ENCODE peak calls at places on chromosomes 7 and 10, in seven cellular contexts. Y, G, C, K, R, D and U are unnamed samples.

GRCh38 chr7:117133125-117133524 is 179.8 kb downstream of the ST7 start:
- DNase-seq in K (no peak), D (no peak), R (no peak), C (no peak), G (no peak), Y (no peak), U (no peak)

GRCh38 chr7:54839538-54840213 is 80.7 kb upstream of the SEC61G start:
- DNase-seq in C (peak), R (no peak), G (peak), Y (peak), D (peak), K (peak), U (peak)

GRCh38 chr10:50421026-50421719 is 169.9 kb upstream of the ASAH2 start:
- DNase-seq in R (peak), Y (no peak), D (peak), C (peak), G (no peak), K (peak), U (no peak)

GRCh38 chr7:147982307-147982706 is 608.3 kb upstream of the C7orf33 start:
- DNase-seq in K (no peak), Y (no peak), R (no peak), G (no peak), C (no peak), D (no peak), U (no peak)

GRCh38 chr7:152435384-152436278 is at the start of gene KMT2C:
- DNase-seq in C (peak), K (peak), D (no peak), R (no peak), G (no peak), Y (no peak), U (peak)

GRCh38 chr7:92404170-92404614 is 43.1 kb upstream of the GATAD1 start:
- DNase-seq in K (no peak), R (no peak), Y (no peak), C (no peak), D (no peak), G (no peak), U (no peak)

GRCh38 chr7:37287093-37287492 is 161.6 kb downstream of the ELMO1 start:
- DNase-seq in G (no peak), D (no peak), R (no peak), C (peak), K (no peak), Y (no peak), U (no peak)

GRCh38 chr10:70733051-70733450 is 52.1 kb downstream of the TBATA start:
- DNase-seq in C (no peak), Y (no peak), K (no peak), G (no peak), D (no peak), R (no peak), U (no peak)

GRCh38 chr10:63457576-63457975 is 8.2 kb downstream of the JMJD1C start:
- DNase-seq in C (no peak), D (no peak), R (no peak), K (no peak), Y (no peak), G (no peak), U (no peak)

GRCh38 chr10:689433-690226 is at the start of gene DIP2C:
- DNase-seq in R (no peak), C (peak), G (no peak), K (no peak), D (peak), Y (peak), U (peak)

GRCh38 chr10:37495415-37495814 is 362.0 kb downstream of the ZNF248 start:
- DNase-seq in Y (no peak), D (no peak), K (no peak), G (no peak), C (no peak), R (no peak), U (peak)

GRCh38 chr10:91313761-91314520 is 93.5 kb downstream of the PCGF5 start:
- DNase-seq in D (no peak), R (no peak), K (no peak), C (no peak), G (no peak), Y (no peak), U (no peak)

GRCh38 chr10:77165445-77166316 is 471.9 kb downstream of the KCNMA1 start:
- DNase-seq in Y (peak), K (peak), R (peak), C (peak), D (peak), G (peak), U (no peak)

GRCh38 chr10:118405933-118406332 is 63.8 kb upstream of the FAM204A start:
- DNase-seq in R (no peak), D (no peak), G (no peak), K (no peak), Y (no peak), C (no peak), U (no peak)

GRCh38 chr7:45578022-45578421 is 3.9 kb downstream of the ADCY1 start:
- DNase-seq in D (no peak), Y (no peak), K (no peak), C (no peak), G (no peak), R (no peak), U (no peak)

GRCh38 chr10:72954596-72955569 is at the start of gene PLA2G12B:
- DNase-seq in R (no peak), K (no peak), D (peak), G (no peak), C (peak), Y (no peak), U (no peak)

GRCh38 chr7:133081119-133081604 is 728 bp downstream of the CHCHD3 start:
- DNase-seq in G (no peak), Y (no peak), R (no peak), D (peak), K (peak), C (peak), U (no peak)

GRCh38 chr10:102593074-102593803 is 51.0 kb upstream of the TRIM8 start:
- DNase-seq in D (peak), Y (no peak), K (peak), C (no peak), G (no peak), R (no peak), U (no peak)

GRCh38 chr7:47291461-47292051 is 290.4 kb downstream of the TNS3 start:
- DNase-seq in K (no peak), D (no peak), G (no peak), C (no peak), R (peak), Y (peak), U (no peak)

GRCh38 chr7:140619101-140619615 is 21.5 kb downstream of the DENND2A start:
- DNase-seq in R (no peak), K (no peak), D (no peak), G (no peak), Y (no peak), C (no peak), U (no peak)

GRCh38 chr7:22219036-22219435 is 137.9 kb downstream of the RAPGEF5 start:
- DNase-seq in G (no peak), C (no peak), D (no peak), Y (no peak), K (no peak), R (no peak), U (no peak)

GRCh38 chr7:88092676-88092999 is 127.2 kb downstream of the SRI start:
- DNase-seq in Y (no peak), C (no peak), D (no peak), G (no peak), K (no peak), R (no peak), U (no peak)

GRCh38 chr7:155169498-155170065 is 99.5 kb downstream of the HTR5A start:
- DNase-seq in D (no peak), G (no peak), Y (no peak), K (no peak), C (no peak), R (no peak), U (no peak)

GRCh38 chr10:119817991-119818888 is 54.4 kb downstream of the MCMBP start:
- DNase-seq in R (no peak), K (no peak), G (peak), D (no peak), C (peak), Y (no peak), U (no peak)

GRCh38 chr10:68153473-68154210 is 44.4 kb downstream of the MYPN start:
- DNase-seq in D (peak), C (peak), K (no peak), R (no peak), Y (peak), G (peak), U (peak)

GRCh38 chr7:50362712-50363282 is 58.3 kb downstream of the IKZF1 start:
- DNase-seq in G (no peak), Y (no peak), K (no peak), R (no peak), C (no peak), D (no peak), U (no peak)

GRCh38 chr10:12042409-12042796 is 206 bp downstream of the UPF2 start:
- DNase-seq in D (no peak), C (no peak), G (no peak), R (no peak), K (peak), Y (no peak), U (peak)

GRCh38 chr7:107596881-107597581 is 17.0 kb downstream of the BCAP29 start:
- DNase-seq in Y (no peak), D (no peak), G (no peak), K (no peak), C (no peak), R (no peak), U (no peak)

GRCh38 chr10:113680172-113681111 is 730 bp downstream of the CASP7 start:
- DNase-seq in K (peak), R (peak), C (no peak), Y (no peak), G (no peak), D (peak), U (no peak)

GRCh38 chr7:78677391-78677790 is 776.1 kb downstream of the MAGI2 start:
- DNase-seq in C (no peak), D (no peak), G (no peak), K (no peak), R (no peak), Y (no peak), U (no peak)

GRCh38 chr7:111083423-111083822 is 7.5 kb upstream of the LRRN3 start:
- DNase-seq in K (no peak), D (no peak), G (no peak), R (peak), C (no peak), Y (no peak), U (no peak)

GRCh38 chr10:124626759-124627380 is 117.3 kb downstream of the FAM53B start:
- DNase-seq in Y (no peak), D (no peak), R (peak), K (no peak), C (no peak), G (no peak), U (no peak)

GRCh38 chr10:44684641-44685040 is 226.5 kb upstream of the TMEM72 start:
- DNase-seq in K (no peak), G (no peak), D (no peak), C (no peak), R (no peak), Y (no peak), U (no peak)

GRCh38 chr10:129332476-129332875 is 134.6 kb upstream of the MGMT start:
- DNase-seq in Y (peak), K (peak), R (no peak), D (no peak), G (peak), C (peak), U (no peak)

GRCh38 chr7:44216521-44217030 is 15.8 kb downstream of the YKT6 start:
- DNase-seq in Y (no peak), G (no peak), D (no peak), K (no peak), R (no peak), C (peak), U (no peak)

GRCh38 chr7:131972251-131972650 is 415.8 kb upstream of the PODXL start:
- DNase-seq in K (no peak), C (no peak), Y (no peak), D (no peak), R (no peak), G (no peak), U (no peak)

GRCh38 chr7:47540387-47541093 is 41.4 kb downstream of the TNS3 start:
- DNase-seq in R (no peak), D (peak), G (no peak), K (no peak), C (no peak), Y (no peak), U (no peak)

GRCh38 chr10:33616921-33617320 is 282.5 kb upstream of the NRP1 start:
- DNase-seq in R (no peak), D (no peak), K (no peak), C (no peak), G (no peak), Y (no peak), U (no peak)

GRCh38 chr7:101618916-101619315 is 10.2 kb downstream of the MYL10 start:
- DNase-seq in D (no peak), Y (no peak), C (peak), K (no peak), R (no peak), G (no peak), U (no peak)
- TF ChIP-seq JUND in D (no peak), Y (no peak), C (no peak), K (no peak), R (no peak), G (no peak), U (no peak)

GRCh38 chr7:99080679-99081078 is 63.2 kb downstream of the SMURF1 start:
- DNase-seq in R (no peak), D (no peak), C (no peak), K (no peak), G (no peak), Y (no peak), U (no peak)
- TF ChIP-seq JUND in R (no peak), D (no peak), C (no peak), K (no peak), G (no peak), Y (no peak), U (no peak)

DNA sequence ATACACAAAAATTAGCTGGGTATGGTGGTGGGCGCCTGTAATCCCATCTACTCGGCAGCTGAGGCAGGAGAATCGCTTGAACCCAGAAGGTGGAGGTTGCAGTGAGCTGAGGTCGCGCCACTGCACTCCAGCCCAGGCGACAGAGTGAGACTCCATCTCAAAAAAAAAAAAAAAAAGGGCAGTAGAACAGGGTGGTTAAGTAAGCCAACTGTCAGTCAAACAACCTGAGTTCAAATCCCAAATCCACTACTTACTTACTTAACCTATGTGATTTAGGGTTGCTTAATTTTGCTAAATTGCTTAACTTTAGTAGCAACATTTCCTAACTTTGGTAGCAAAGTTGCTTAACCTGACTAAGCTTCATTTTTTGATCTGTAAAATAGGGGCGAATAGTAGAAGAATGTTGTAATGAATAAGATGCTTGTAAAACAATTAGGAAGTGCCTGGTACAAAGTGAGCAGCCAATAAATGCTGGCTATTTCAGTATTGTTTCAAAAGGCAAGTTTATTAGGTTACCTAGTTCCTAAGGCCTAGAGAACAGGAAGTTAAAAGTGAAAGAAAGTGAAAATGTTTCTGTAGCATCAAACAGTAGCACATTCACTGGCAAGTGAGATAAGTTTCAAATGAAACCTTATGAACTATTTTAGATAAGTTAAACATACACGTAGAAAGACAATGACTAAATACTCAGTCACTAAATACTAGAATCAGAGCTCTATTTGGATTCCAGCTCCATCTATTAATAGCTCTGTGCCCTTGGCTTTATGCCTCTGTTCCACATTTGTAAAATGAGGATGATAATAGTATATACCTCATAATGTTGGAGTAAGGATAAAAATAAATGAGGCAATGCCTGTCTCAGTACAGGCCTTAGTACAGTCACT is 64.3 kb downstream of the HOXA1 start:
- DNase-seq in R (peak), D (no peak), K (no peak), Y (no peak), G (no peak), C (no peak), U (no peak)
- TF ChIP-seq JUND in R (no peak), D (no peak), K (no peak), Y (no peak), G (no peak), C (no peak), U (no peak)

GRCh38 chr10:26441491-26442214 is 3.5 kb downstream of the APBB1IP start:
- DNase-seq in C (no peak), Y (no peak), R (no peak), D (no peak), G (no peak), K (no peak), U (no peak)
- TF ChIP-seq JUND in C (no peak), Y (no peak), R (no peak), D (no peak), G (no peak), K (no peak), U (no peak)

GRCh38 chr7:108603922-108604684 is 34.4 kb downstream of the DNAJB9 start:
- DNase-seq in G (no peak), C (no peak), D (no peak), K (no peak), Y (no peak), R (no peak), U (no peak)
- TF ChIP-seq JUND in G (no peak), C (no peak), D (no peak), K (no peak), Y (no peak), R (no peak), U (no peak)

DNA sequence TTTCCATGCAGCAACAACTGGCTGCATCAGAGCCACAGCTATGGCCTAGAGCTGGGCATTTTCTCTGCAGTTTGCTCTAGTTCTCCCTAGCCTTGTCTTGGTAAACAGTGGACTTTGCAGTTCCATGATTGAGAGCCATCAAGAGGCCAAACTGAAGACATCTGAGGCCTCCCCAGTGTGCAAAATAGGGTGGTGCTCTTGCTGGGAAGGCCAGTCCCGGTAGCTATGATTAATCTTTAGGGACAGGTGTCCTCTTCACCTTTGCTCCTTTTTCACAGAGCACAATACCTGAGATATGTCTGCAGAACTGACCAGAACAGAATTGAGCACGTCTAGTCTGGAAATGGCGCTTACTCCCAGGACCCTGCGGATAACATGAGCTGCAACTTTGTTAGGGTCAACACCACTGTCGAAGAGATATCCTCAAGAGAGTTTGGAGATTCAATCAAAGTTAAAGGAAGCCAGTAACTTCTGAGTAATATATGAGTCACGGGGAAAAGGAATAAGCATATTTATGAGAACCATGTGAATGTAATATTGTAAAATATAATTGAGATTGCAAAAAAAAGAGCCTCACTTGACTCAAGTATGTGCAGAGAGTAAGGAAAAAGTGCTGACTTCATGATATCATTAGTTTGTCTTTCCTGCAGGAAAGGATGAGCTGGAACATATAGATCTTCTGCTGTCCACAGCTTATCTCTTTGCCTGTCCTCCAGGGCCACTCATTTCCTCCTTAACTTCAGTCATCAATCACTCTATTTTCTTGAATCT is 76.7 kb downstream of the ANK3 start:
- DNase-seq in C (no peak), G (no peak), D (no peak), K (peak), R (no peak), Y (peak), U (no peak)
- TF ChIP-seq JUND in C (peak), G (no peak), D (no peak), K (peak), R (no peak), Y (peak), U (no peak)